ENCODE peak calls at places on chromosomes 11 and 22, in ten cellular contexts. O is CD4-positive, alpha-beta T cell; D is aorta; H is thyroid gland; M is CD4-positive, alpha-beta memory T cell; P is anterior cingulate cortex; S is NCI-H1436; E is fibroblast of the conjunctiva; Y is activated T-helper 1 cell treated with anti-CD3 and anti-CD28 coated beads, Interleukin-12 subunit alpha, Interleukin-12 subunit beta, Interleukin-2, Interleukin-4 antibody, amounts not matched to agents 30 ng/mL and 10 ng/mL and 1 ng/mL, durations not matched to agents 14 hours and 24 hours and 36 hours; W is nucleus accumbens. J is an unnamed sample.

GRCh38 chr22:16917144-16918003 is 90.6 kb downstream of the GAB4 start:
- DNase-seq in M (no peak), W (peak), O (peak), S (peak), H (peak), P (no peak), E (peak), Y (peak), D (peak), J (peak)

GRCh38 chr22:40618400-40618799 is 18.1 kb downstream of the MRTFA start:
- DNase-seq in H (no peak), Y (no peak), W (no peak), S (no peak), E (no peak), M (no peak), O (no peak), P (no peak), D (no peak), J (no peak)

GRCh38 chr11:108278546-108278945 is 55.7 kb downstream of the ATM start:
- DNase-seq in H (no peak), E (no peak), S (no peak), W (no peak), M (no peak), O (no peak), P (no peak), Y (no peak), D (no peak), J (no peak)

GRCh38 chr22:23509571-23510302 is 70.4 kb downstream of the IGLL1 start:
- DNase-seq in W (no peak), M (no peak), E (no peak), H (peak), O (no peak), P (no peak), S (peak), Y (no peak), D (peak), J (no peak)

GRCh38 chr11:63212742-63213141 is 30.7 kb downstream of the SLC22A25 start:
- DNase-seq in M (no peak), O (no peak), Y (peak), H (no peak), D (no peak), S (no peak), E (no peak), P (no peak), W (no peak), J (peak)

GRCh38 chr11:18776324-18776723 is 15.3 kb downstream of the PTPN5 start:
- DNase-seq in M (no peak), Y (no peak), D (no peak), P (no peak), O (no peak), S (no peak), E (no peak), H (no peak), W (no peak), J (no peak)

GRCh38 chr11:124623861-124624525 is 1.3 kb downstream of the TBRG1 start:
- DNase-seq in D (no peak), M (no peak), E (no peak), O (no peak), S (no peak), W (no peak), H (no peak), P (no peak), Y (no peak), J (no peak)

GRCh38 chr22:18156878-18157713 is 7.1 kb downstream of the USP18 start:
- DNase-seq in M (no peak), H (peak), W (peak), D (peak), O (peak), Y (no peak), E (peak), S (peak), P (peak), J (no peak)

GRCh38 chr22:38415046-38415445 is 40.0 kb downstream of the KCNJ4 start:
- DNase-seq in E (no peak), M (no peak), H (no peak), O (no peak), Y (no peak), P (no peak), D (no peak), S (no peak), W (no peak), J (no peak)

GRCh38 chr11:31826530-31827438 is 15.7 kb upstream of the PAX6 start:
- DNase-seq in H (no peak), M (no peak), D (no peak), O (no peak), S (no peak), W (no peak), P (no peak), E (no peak), Y (no peak), J (no peak)

GRCh38 chr11:92687724-92688123 is 281.7 kb upstream of the MTNR1B start:
- DNase-seq in W (no peak), P (no peak), O (no peak), Y (no peak), M (no peak), E (no peak), D (no peak), H (no peak), S (no peak), J (no peak)

GRCh38 chr11:14852571-14853177 is 39.4 kb downstream of the CYP2R1 start:
- DNase-seq in W (no peak), Y (no peak), O (no peak), E (peak), H (no peak), P (no peak), M (no peak), S (no peak), D (no peak), J (no peak)

GRCh38 chr22:35376728-35377472 is 4.0 kb upstream of the HMOX1 start:
- DNase-seq in P (peak), Y (no peak), O (peak), M (no peak), W (peak), E (peak), S (peak), D (peak), H (peak), J (no peak)

GRCh38 chr22:46974077-46974476 is 211.6 kb downstream of the TBC1D22A start:
- DNase-seq in Y (no peak), E (no peak), D (no peak), H (no peak), S (no peak), M (no peak), P (no peak), W (no peak), O (no peak), J (no peak)

GRCh38 chr22:22048981-22049531 is 66.5 kb upstream of the TOP3B start:
- DNase-seq in M (no peak), E (no peak), D (no peak), P (no peak), W (no peak), H (no peak), Y (no peak), O (no peak), S (no peak), J (no peak)

GRCh38 chr11:35811783-35812182 is 132.1 kb upstream of the LDLRAD3 start:
- DNase-seq in P (no peak), M (no peak), Y (no peak), S (no peak), W (no peak), O (no peak), E (no peak), H (no peak), D (no peak), J (no peak)

GRCh38 chr11:71311928-71312510 is 59.6 kb upstream of the SHANK2 start:
- DNase-seq in P (no peak), M (no peak), S (no peak), Y (no peak), W (no peak), H (no peak), O (no peak), D (peak), E (no peak), J (no peak)

GRCh38 chr22:39078329-39078728 is 1.3 kb downstream of the APOBEC3G start:
- DNase-seq in W (no peak), Y (no peak), M (no peak), H (no peak), O (no peak), E (no peak), S (no peak), D (no peak), P (no peak), J (peak)

GRCh38 chr11:71940561-71941219 is 11.8 kb downstream of the RNF121 start:
- DNase-seq in P (no peak), Y (no peak), W (no peak), M (no peak), S (no peak), O (no peak), H (no peak), D (no peak), E (no peak), J (no peak)

J was measured in immature natural killer cell.